ENCODE peak calls at places on chromosomes 3 and 15, in six cellular contexts. J, B, R, U, X and A are unnamed samples.

GRCh38 chr15:29815000-29815704 is 7.1 kb downstream of the TJP1 start:
- DNase-seq in J (no peak), B (no peak), R (no peak), U (no peak), X (no peak), A (no peak)

GRCh38 chr3:129315386-129315991 is 36.8 kb downstream of the HMCES start:
- DNase-seq in J (peak; percentile 90), B (peak; percentile 52), R (peak; percentile 33), U (no peak), X (peak; percentile 51), A (no peak)

GRCh38 chr3:99532246-99532645 is 106.1 kb upstream of the COL8A1 start:
- DNase-seq in J (no peak), B (peak; percentile 20), R (no peak), U (no peak), X (peak; percentile 5), A (no peak)

GRCh38 chr15:77644543-77645247 is 12.0 kb upstream of the LINGO1 start:
- DNase-seq in J (no peak), B (no peak), R (no peak), U (no peak), X (no peak), A (no peak)

GRCh38 chr15:101051291-101052030 is 132.3 kb downstream of the LRRK1 start:
- DNase-seq in J (peak; percentile 81), B (no peak), R (no peak), U (no peak), X (no peak), A (no peak)

GRCh38 chr15:57992761-57993295 is 72.7 kb downstream of the ALDH1A2 start:
- DNase-seq in J (no peak), B (no peak), R (no peak), U (no peak), X (no peak), A (no peak)

GRCh38 chr15:60932051-60932915 is 296.8 kb downstream of the RORA start:
- DNase-seq in J (no peak), B (no peak), R (peak; percentile 32), U (peak; percentile 15), X (peak; percentile 65), A (peak; percentile 81)

GRCh38 chr3:135531996-135532395 is 433.5 kb upstream of the PPP2R3A start:
- DNase-seq in J (no peak), B (no peak), R (no peak), U (no peak), X (no peak), A (no peak)

GRCh38 chr3:123864706-123865105 is 19.4 kb downstream of the MYLK start:
- DNase-seq in J (no peak), B (no peak), R (no peak), U (no peak), X (no peak), A (no peak)

GRCh38 chr3:25854214-25854613 is 64.3 kb downstream of the OXSM start:
- DNase-seq in J (no peak), B (no peak), R (no peak), U (no peak), X (no peak), A (no peak)

GRCh38 chr15:100918690-100919480 is at the start of gene LRRK1:
- DNase-seq in J (peak; percentile 92), B (no peak), R (no peak), U (no peak), X (peak; percentile 42), A (no peak)

GRCh38 chr3:65472501-65472900 is 566.2 kb downstream of the MAGI1 start:
- DNase-seq in J (no peak), B (no peak), R (no peak), U (no peak), X (no peak), A (no peak)

GRCh38 chr3:189967254-189967865 is 153.3 kb downstream of the P3H2 start:
- DNase-seq in J (no peak), B (no peak), R (no peak), U (no peak), X (no peak), A (no peak)

GRCh38 chr3:62049033-62049432 is 324.3 kb downstream of the FEZF2 start:
- DNase-seq in J (no peak), B (no peak), R (no peak), U (no peak), X (no peak), A (no peak)

GRCh38 chr3:54053201-54053600 is 69.2 kb upstream of the CACNA2D3 start:
- DNase-seq in J (no peak), B (no peak), R (no peak), U (no peak), X (no peak), A (no peak)

GRCh38 chr15:94229591-94230365 is 1.6 kb upstream of the MCTP2 start:
- DNase-seq in J (no peak), B (peak; percentile 58), R (peak; percentile 50), U (peak; percentile 36), X (peak; percentile 44), A (peak; percentile 64)

GRCh38 chr15:83710452-83710851 is 56.5 kb downstream of the ADAMTSL3 start:
- DNase-seq in J (no peak), B (no peak), R (no peak), U (no peak), X (no peak), A (no peak)

GRCh38 chr3:37608061-37608702 is 253.5 kb upstream of the CTDSPL start:
- DNase-seq in J (no peak), B (no peak), R (no peak), U (no peak), X (no peak), A (no peak)

GRCh38 chr3:112504123-112504522 is 4.9 kb upstream of the BTLA start:
- DNase-seq in J (no peak), B (no peak), R (no peak), U (no peak), X (no peak), A (no peak)

GRCh38 chr3:66386011-66386924 is 114.6 kb downstream of the LRIG1 start:
- DNase-seq in J (no peak), B (no peak), R (no peak), U (no peak), X (no peak), A (no peak)

GRCh38 chr3:64360261-64360660 is 135.0 kb upstream of the PRICKLE2 start:
- DNase-seq in J (no peak), B (no peak), R (no peak), U (no peak), X (no peak), A (no peak)

GRCh38 chr3:178562143-178562868 is 26.1 kb downstream of the KCNMB2 start:
- DNase-seq in J (no peak), B (no peak), R (no peak), U (no peak), X (no peak), A (no peak)

GRCh38 chr3:171306631-171307030 is 153.6 kb downstream of the TNIK start:
- DNase-seq in J (no peak), B (no peak), R (no peak), U (no peak), X (no peak), A (no peak)

GRCh38 chr3:28907616-28908015 is 373.3 kb upstream of the RBMS3 start:
- DNase-seq in J (no peak), B (no peak), R (no peak), U (no peak), X (no peak), A (no peak)

GRCh38 chr3:170100937-170101336 is 63.1 kb downstream of the GPR160 start:
- DNase-seq in J (no peak), B (no peak), R (no peak), U (no peak), X (no peak), A (no peak)

GRCh38 chr3:169813757-169814517 is 1.2 kb upstream of the LRRC34 start:
- DNase-seq in J (no peak), B (peak; percentile 80), R (peak; percentile 73), U (peak; percentile 56), X (peak; percentile 72), A (peak; percentile 77)

GRCh38 chr3:48655586-48655985 is 7.1 kb downstream of the CELSR3 start:
- DNase-seq in J (no peak), B (no peak), R (peak; percentile 44), U (peak; percentile 22), X (peak; percentile 62), A (peak; percentile 74)